ENCODE peak calls at places on chromosomes 2 and 18, in nine cellular contexts. C, V, E, Z, T, R, B, H and Y are unnamed samples.

GRCh38 chr2:163767097-163767496 is 31.3 kb upstream of the FIGN start:
- ATAC-seq in C (no peak), V (no peak), E (no peak), Z (no peak), T (no peak), R (no peak), B (no peak), H (no peak), Y (no peak)

GRCh38 chr2:54767921-54768320 is 44.5 kb downstream of the EML6 start:
- ATAC-seq in C (peak), V (no peak), E (no peak), Z (peak), T (no peak), R (peak), B (no peak), H (no peak), Y (peak)

GRCh38 chr2:233198026-233198425 is 53.4 kb upstream of the ATG16L1 start:
- ATAC-seq in C (no peak), V (no peak), E (no peak), Z (no peak), T (no peak), R (no peak), B (no peak), H (no peak), Y (no peak)

GRCh38 chr2:164818149-164819136 is 23.2 kb downstream of the COBLL1 start:
- ATAC-seq in C (no peak), V (no peak), E (no peak), Z (no peak), T (no peak), R (no peak), B (no peak), H (no peak), Y (no peak)

GRCh38 chr2:116510117-116510671 is 1304.3 kb upstream of the DDX18 start:
- ATAC-seq in C (no peak), V (no peak), E (no peak), Z (no peak), T (peak), R (peak), B (peak), H (no peak), Y (no peak)

GRCh38 chr2:166127217-166128155 is at the start of gene SCN1A:
- ATAC-seq in C (no peak), V (no peak), E (no peak), Z (peak), T (peak), R (no peak), B (peak), H (no peak), Y (no peak)

GRCh38 chr18:23563377-23564043 is 22.8 kb downstream of the NPC1 start:
- ATAC-seq in C (peak), V (no peak), E (no peak), Z (peak), T (no peak), R (peak), B (no peak), H (peak), Y (no peak)

GRCh38 chr2:64212801-64213321 is 68.6 kb upstream of the PELI1 start:
- ATAC-seq in C (peak), V (no peak), E (no peak), Z (peak), T (peak), R (peak), B (peak), H (peak), Y (peak)

GRCh38 chr2:61970807-61971556 is 65.5 kb downstream of the COMMD1 start:
- ATAC-seq in C (no peak), V (no peak), E (no peak), Z (no peak), T (peak), R (peak), B (no peak), H (no peak), Y (no peak)

GRCh38 chr2:214543386-214543955 is 132.6 kb downstream of the VWC2L start:
- ATAC-seq in C (no peak), V (no peak), E (no peak), Z (no peak), T (no peak), R (peak), B (peak), H (no peak), Y (no peak)